ENCODE peak calls at places on chromosomes 7 and 10, in five cellular contexts. Z is left lung, H is OCI-LY7, S is HFF-Myc, K is mesothelial cell of epicardium. L is an unnamed sample.

GRCh38 chr7:23473848-23474097 is 3.5 kb upstream of the IGF2BP3 start:
- DNase-seq in Z (no peak), H (no peak), S (no peak), K (no peak), L (peak; percentile 36)

GRCh38 chr7:105306160-105306784 is 82.4 kb downstream of the SRPK2 start:
- DNase-seq in S (no peak), H (no peak), K (no peak), Z (no peak), L (no peak)

GRCh38 chr7:44489955-44490350 is 505 bp downstream of the NUDCD3 start:
- DNase-seq in K (no peak), S (no peak), H (no peak), Z (no peak), L (peak; percentile 32)

GRCh38 chr10:97048649-97049427 is 136.9 kb downstream of the SLIT1 start:
- DNase-seq in Z (no peak), H (no peak), S (no peak), K (no peak), L (no peak)

GRCh38 chr10:61903184-61903990 is 1.9 kb downstream of the ARID5B start:
- DNase-seq in Z (peak; percentile 93), S (no peak), H (peak; percentile 77), K (no peak), L (peak; percentile 73)

GRCh38 chr7:151552352-151553028 is 32.8 kb upstream of the RHEB start:
- DNase-seq in H (no peak), K (no peak), S (no peak), Z (no peak), L (no peak)

GRCh38 chr10:80861882-80862281 is 324.2 kb downstream of the SH2D4B start:
- DNase-seq in S (no peak), K (no peak), H (no peak), Z (no peak), L (no peak)

GRCh38 chr7:149779502-149779805 is 6.1 kb upstream of the ZNF467 start:
- DNase-seq in K (no peak), H (no peak), Z (peak; percentile 40), S (no peak), L (no peak)